ENCODE peak calls at places on chromosomes 4 and X, in five cellular contexts. I, M, S, P and O are unnamed samples.

GRCh38 chr4:69092980-69093568 is 3.2 kb upstream of the UGT2B7 start:
- DNase-seq in S (no peak), I (no peak), P (no peak), M (no peak), O (no peak)

GRCh38 chr4:1417522-1418390 is 11.5 kb upstream of the NKX1-1 start:
- DNase-seq in S (no peak), P (peak; percentile 20), I (no peak), M (no peak), O (no peak)

GRCh38 chr4:37988670-37989069 is 28.5 kb downstream of the PTTG2 start:
- DNase-seq in I (no peak), S (no peak), P (no peak), M (no peak), O (no peak)

GRCh38 chr4:99027304-99027703 is 31.8 kb downstream of the METAP1 start:
- DNase-seq in I (no peak), S (no peak), P (no peak), M (no peak), O (no peak)

GRCh38 chrX:45935408-45935807 is 609.8 kb downstream of the ZNF674 start:
- DNase-seq in S (no peak), M (no peak), I (no peak), P (no peak), O (no peak)

GRCh38 chr4:37132351-37132989 is 112.1 kb upstream of the NWD2 start:
- DNase-seq in S (no peak), I (peak; percentile 7), P (peak; percentile 42), M (no peak), O (no peak)

GRCh38 chrX:81957900-81958545 is 756.1 kb downstream of the SH3BGRL start:
- DNase-seq in P (peak; percentile 11), S (no peak), M (no peak), I (peak; percentile 17), O (peak; percentile 66)

GRCh38 chr4:57370691-57371090 is 260.5 kb upstream of the IGFBP7 start:
- DNase-seq in S (no peak), M (no peak), I (no peak), P (no peak), O (no peak)

GRCh38 chr4:89296871-89297270 is 10.7 kb downstream of the GPRIN3 start:
- DNase-seq in M (no peak), P (no peak), I (no peak), S (no peak), O (no peak)

GRCh38 chrX:118355225-118355920 is 9.5 kb downstream of the WDR44 start:
- DNase-seq in S (no peak), P (no peak), M (no peak), I (no peak), O (no peak)

GRCh38 chr4:86306816-86307215 is 53.0 kb downstream of the MAPK10 start:
- DNase-seq in M (no peak), I (no peak), S (no peak), P (no peak), O (no peak)

GRCh38 chrX:39889704-39890103 is 208.1 kb downstream of the BCOR start:
- DNase-seq in I (no peak), S (no peak), M (no peak), P (no peak), O (no peak)

GRCh38 chrX:1242901-1243402 is 25.7 kb upstream of the CSF2RA start:
- DNase-seq in M (no peak), P (no peak), I (no peak), S (no peak), O (no peak)

GRCh38 chrX:118726887-118727685 is at the start of gene IL13RA1:
- DNase-seq in M (peak; percentile 80), S (no peak), I (peak; percentile 91), P (peak; percentile 87), O (peak; percentile 92)

GRCh38 chrX:51569561-51569960 is 49.2 kb downstream of the CENPVL3 start:
- DNase-seq in P (no peak), M (no peak), S (no peak), I (no peak), O (no peak)

GRCh38 chr4:18684932-18685331 is 663.4 kb upstream of the LCORL start:
- DNase-seq in P (no peak), I (no peak), M (no peak), S (no peak), O (no peak)

GRCh38 chrX:120672841-120673530 is 43.1 kb upstream of the C1GALT1C1 start:
- DNase-seq in I (no peak), M (no peak), S (no peak), P (no peak), O (no peak)

GRCh38 chr4:8912089-8912455 is 40.4 kb upstream of the HMX1 start:
- DNase-seq in S (no peak), M (no peak), P (peak; percentile 1), I (no peak), O (no peak)

GRCh38 chr4:84631573-84631972 is 48.6 kb downstream of the CDS1 start:
- DNase-seq in S (no peak), I (no peak), M (no peak), P (no peak), O (no peak)

GRCh38 chrX:19698125-19698524 is 182.8 kb upstream of the MAP3K15 start:
- DNase-seq in P (no peak), I (no peak), S (no peak), M (no peak), O (no peak)

GRCh38 chrX:67563469-67564448 is 19.9 kb downstream of the AR start:
- DNase-seq in S (no peak), P (no peak), I (no peak), M (no peak), O (no peak)

GRCh38 chr4:165489786-165490185 is 111.0 kb downstream of the CPE start:
- DNase-seq in P (no peak), M (no peak), S (no peak), I (no peak), O (no peak)

GRCh38 chr4:76806757-76807156 is 91.2 kb downstream of the SOWAHB start:
- DNase-seq in S (no peak), M (no peak), I (no peak), P (no peak), O (no peak)

GRCh38 chr4:876780-877179 is 50.9 kb upstream of the CPLX1 start:
- DNase-seq in M (no peak), I (peak; percentile 24), S (no peak), P (peak; percentile 76), O (no peak)

GRCh38 chr4:68368566-68369473 is 18.9 kb upstream of the YTHDC1 start:
- DNase-seq in S (no peak), I (no peak), P (no peak), M (no peak), O (no peak)